ENCODE peak calls at places on chromosome 9, in four cellular contexts. I is iris pigment epithelial cell, E is memory B cell, H is NCI-H774. B is an unnamed sample.

GRCh38 chr9:116452634-116453033 is 234.5 kb upstream of the TRIM32 start:
- DNase-seq in I (no peak), E (no peak), H (no peak), B (no peak)

GRCh38 chr9:71509054-71509453 is 259.3 kb downstream of the CEMIP2 start:
- DNase-seq in I (peak), E (no peak), H (no peak), B (no peak)

GRCh38 chr9:91182429-91182828 is 179.3 kb downstream of the AUH start:
- DNase-seq in I (peak), E (no peak), H (no peak), B (no peak)

GRCh38 chr9:15249042-15249818 is 57.8 kb downstream of the TTC39B start:
- DNase-seq in I (peak), E (no peak), H (no peak), B (peak)

GRCh38 chr9:7520396-7520795 is 279.2 kb downstream of the DMAC1 start:
- DNase-seq in I (no peak), E (no peak), H (no peak), B (no peak)

GRCh38 chr9:130368631-130369103 is 76.1 kb upstream of the ASS1 start:
- DNase-seq in I (peak), E (no peak), H (no peak), B (no peak)

GRCh38 chr9:92619601-92620300 is 50.2 kb downstream of the IPPK start:
- DNase-seq in I (no peak), E (no peak), H (no peak), B (no peak)

GRCh38 chr9:673966-674526 is 167.5 kb upstream of the DMRT1 start:
- DNase-seq in I (no peak), E (no peak), H (no peak), B (no peak)

GRCh38 chr9:124693403-124693802 is 77.7 kb downstream of the NR6A1 start:
- DNase-seq in I (no peak), E (no peak), H (no peak), B (no peak)

GRCh38 chr9:93468763-93469456 is 15.5 kb upstream of the FAM120AOS start:
- DNase-seq in I (peak), E (no peak), H (no peak), B (peak)

GRCh38 chr9:133133680-133134418 is 12.8 kb upstream of the RALGDS start:
- DNase-seq in I (peak), E (peak), H (peak), B (peak)

GRCh38 chr9:124928116-124928515 is 12.8 kb downstream of the GOLGA1 start:
- DNase-seq in I (no peak), E (no peak), H (no peak), B (no peak)

GRCh38 chr9:19451240-19452087 is 42.7 kb downstream of the ACER2 start:
- DNase-seq in I (no peak), E (peak), H (no peak), B (no peak)

GRCh38 chr9:95003694-95004451 is 277.4 kb downstream of the AOPEP start:
- DNase-seq in I (peak), E (no peak), H (peak), B (peak)

GRCh38 chr9:133141833-133142594 is 21.0 kb upstream of the RALGDS start:
- DNase-seq in I (no peak), E (no peak), H (no peak), B (no peak)

GRCh38 chr9:34310205-34310604 is 18.9 kb downstream of the KIF24 start:
- DNase-seq in I (peak), E (no peak), H (no peak), B (peak)

GRCh38 chr9:126705767-126706697 is 92.3 kb downstream of the LMX1B start:
- DNase-seq in I (peak), E (peak), H (no peak), B (peak)

GRCh38 chr9:121298689-121299112 is 30.7 kb downstream of the GSN start:
- DNase-seq in I (no peak), E (peak), H (no peak), B (no peak)

GRCh38 chr9:116951588-116952433 is 264.7 kb downstream of the TRIM32 start:
- DNase-seq in I (peak), E (no peak), H (no peak), B (peak)

GRCh38 chr9:27595733-27596132 is 22.5 kb upstream of the C9orf72 start:
- DNase-seq in I (no peak), E (no peak), H (no peak), B (no peak)

GRCh38 chr9:128860937-128861336 is 20.8 kb downstream of the KYAT1 start:
- DNase-seq in I (no peak), E (no peak), H (no peak), B (no peak)

GRCh38 chr9:94507531-94508258 is 47.2 kb upstream of the PCAT7 start:
- DNase-seq in I (no peak), E (no peak), H (peak), B (no peak)

GRCh38 chr9:77751341-77752091 is 103.4 kb upstream of the GNA14 start:
- DNase-seq in I (peak), E (no peak), H (peak), B (peak)

GRCh38 chr9:137689745-137690529 is 71.1 kb downstream of the EHMT1 start:
- DNase-seq in I (peak), E (no peak), H (no peak), B (no peak)

GRCh38 chr9:97934321-97935115 is 3.5 kb downstream of the HEMGN start:
- DNase-seq in I (no peak), E (no peak), H (no peak), B (no peak)

GRCh38 chr9:134533850-134534585 is 107.6 kb upstream of the COL5A1 start:
- DNase-seq in I (peak), E (no peak), H (no peak), B (no peak)

GRCh38 chr9:15142903-15143534 is 164.0 kb downstream of the TTC39B start:
- DNase-seq in I (peak), E (peak), H (peak), B (peak)

GRCh38 chr9:137244486-137245449 is 3.7 kb downstream of the TUBB4B start:
- DNase-seq in I (no peak), E (no peak), H (no peak), B (no peak)

GRCh38 chr9:89442501-89442978 is 55.4 kb downstream of the SEMA4D start:
- DNase-seq in I (no peak), E (no peak), H (no peak), B (no peak)

GRCh38 chr9:76374702-76375543 is 19.3 kb downstream of the RFK start:
- DNase-seq in I (peak), E (no peak), H (peak), B (peak)

GRCh38 chr9:86034863-86035734 is 64.3 kb downstream of the GOLM1 start:
- DNase-seq in I (peak), E (no peak), H (no peak), B (peak)

GRCh38 chr9:83544002-83544698 is 5.9 kb upstream of the FRMD3 start:
- DNase-seq in I (peak), E (no peak), H (peak), B (peak)

GRCh38 chr9:121824651-121825480 is 173.4 kb downstream of the DAB2IP start:
- DNase-seq in I (no peak), E (no peak), H (no peak), B (peak)

GRCh38 chr9:133892193-133892920 is 99.8 kb downstream of the VAV2 start:
- DNase-seq in I (no peak), E (no peak), H (peak), B (no peak)

GRCh38 chr9:127186799-127187198 is 64.4 kb upstream of the ANGPTL2 start:
- DNase-seq in I (peak), E (no peak), H (no peak), B (no peak)

GRCh38 chr9:92992549-92992948 is 45.2 kb downstream of the FGD3 start:
- DNase-seq in I (no peak), E (no peak), H (no peak), B (no peak)

GRCh38 chr9:107213561-107214028 is 69.5 kb upstream of the RAD23B start:
- DNase-seq in I (peak), E (no peak), H (no peak), B (peak)